ENCODE peak calls at places on chromosomes 3 and 15, in six cellular contexts. One of them, this sample, is unnamed.

GRCh38 chr3:11719406-11720219 is 75.9 kb upstream of the VGLL4 start:
- DNase-seq in mesenchymal stem cell: peak; percentile 48
- DNase-seq in H1: peak; percentile 76
- DNase-seq in IMR-90: peak; percentile 28
- DNase-seq in neuronal stem cell: peak; percentile 75
- DNase-seq in trophoblast cell: peak; percentile 96
- DNase-seq in this sample: peak; percentile 93

GRCh38 chr15:97930230-97930629 is 30.3 kb upstream of the ARRDC4 start:
- DNase-seq in trophoblast cell: no peak
- DNase-seq in neuronal stem cell: no peak
- DNase-seq in IMR-90: no peak
- DNase-seq in mesenchymal stem cell: no peak
- DNase-seq in H1: no peak
- DNase-seq in this sample: no peak

GRCh38 chr3:123733805-123734526 is 149.1 kb upstream of the HACD2 start:
- DNase-seq in IMR-90: peak; percentile 95
- DNase-seq in neuronal stem cell: no peak
- DNase-seq in H1: no peak
- DNase-seq in trophoblast cell: no peak
- DNase-seq in mesenchymal stem cell: peak; percentile 86
- DNase-seq in this sample: no peak

GRCh38 chr3:186653984-186654383 is 11.8 kb upstream of the HRG start:
- DNase-seq in mesenchymal stem cell: peak; percentile 3
- DNase-seq in neuronal stem cell: peak; percentile 27
- DNase-seq in IMR-90: no peak
- DNase-seq in trophoblast cell: no peak
- DNase-seq in H1: peak; percentile 54
- DNase-seq in this sample: peak; percentile 86

GRCh38 chr3:163708428-163708827 is 1369.9 kb downstream of the SI start:
- DNase-seq in IMR-90: no peak
- DNase-seq in mesenchymal stem cell: no peak
- DNase-seq in neuronal stem cell: no peak
- DNase-seq in trophoblast cell: no peak
- DNase-seq in H1: no peak
- DNase-seq in this sample: no peak

GRCh38 chr15:50219820-50220219 is 37.8 kb downstream of the SLC27A2 start:
- DNase-seq in mesenchymal stem cell: peak; percentile 48
- DNase-seq in neuronal stem cell: no peak
- DNase-seq in H1: no peak
- DNase-seq in IMR-90: peak; percentile 52
- DNase-seq in trophoblast cell: no peak
- DNase-seq in this sample: no peak

GRCh38 chr3:150083653-150084037 is 113.0 kb upstream of the PFN2 start:
- DNase-seq in mesenchymal stem cell: peak; percentile 72
- DNase-seq in neuronal stem cell: no peak
- DNase-seq in trophoblast cell: no peak
- DNase-seq in H1: no peak
- DNase-seq in IMR-90: peak; percentile 83
- DNase-seq in this sample: no peak

GRCh38 chr3:47370887-47371697 is 9.7 kb upstream of the PTPN23 start:
- DNase-seq in trophoblast cell: no peak
- DNase-seq in H1: no peak
- DNase-seq in mesenchymal stem cell: no peak
- DNase-seq in IMR-90: no peak
- DNase-seq in neuronal stem cell: no peak
- DNase-seq in this sample: peak; percentile 56

GRCh38 chr3:188209740-188210139 is 55.8 kb downstream of the LPP start:
- DNase-seq in mesenchymal stem cell: peak; percentile 58
- DNase-seq in trophoblast cell: no peak
- DNase-seq in IMR-90: peak; percentile 39
- DNase-seq in H1: no peak
- DNase-seq in neuronal stem cell: no peak
- DNase-seq in this sample: no peak

DNA sequence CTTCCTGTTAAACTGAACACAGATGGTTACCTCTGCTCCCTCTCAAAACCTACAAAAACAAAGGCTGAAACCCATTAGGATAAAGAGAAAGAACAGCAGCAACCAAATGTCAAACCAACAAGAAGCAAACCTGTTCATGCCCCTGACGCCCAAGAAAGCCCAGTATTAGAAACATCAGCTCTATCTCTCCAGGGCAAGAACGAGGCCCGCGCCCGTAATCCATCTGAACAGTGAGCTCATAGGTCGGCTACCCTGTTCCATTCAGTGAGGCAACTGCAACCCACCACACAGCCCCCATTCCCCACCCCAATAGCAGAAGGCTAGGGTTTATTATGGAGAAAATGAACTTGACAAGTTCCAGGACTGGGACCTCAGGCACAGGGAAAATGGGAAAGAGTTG is 10.0 kb downstream of the LSG1 start:
- DNase-seq in IMR-90: no peak
- DNase-seq in trophoblast cell: no peak
- DNase-seq in H1: no peak
- DNase-seq in neuronal stem cell: no peak
- DNase-seq in mesenchymal stem cell: no peak
- DNase-seq in this sample: no peak
- H3K27ac ChIP-seq in IMR-90: no peak overlapping the region
- H3K27ac ChIP-seq in trophoblast cell: no peak overlapping the region
- H3K27ac ChIP-seq in H1: no peak overlapping the region
- H3K27ac ChIP-seq in neuronal stem cell: no peak overlapping the region
- H3K27ac ChIP-seq in mesenchymal stem cell: no peak overlapping the region
- H3K27ac ChIP-seq in this sample: no peak overlapping the region

GRCh38 chr3:170178631-170179030 is 2.9 kb downstream of the PHC3 start:
- DNase-seq in neuronal stem cell: no peak
- DNase-seq in H1: no peak
- DNase-seq in IMR-90: no peak
- DNase-seq in trophoblast cell: peak; percentile 43
- DNase-seq in mesenchymal stem cell: no peak
- DNase-seq in this sample: no peak

GRCh38 chr3:170180952-170181876 is at the start of gene PHC3:
- DNase-seq in neuronal stem cell: peak; percentile 89
- DNase-seq in trophoblast cell: peak; percentile 95
- DNase-seq in mesenchymal stem cell: peak; percentile 93
- DNase-seq in IMR-90: peak; percentile 85
- DNase-seq in H1: peak; percentile 54
- DNase-seq in this sample: peak; percentile 94

GRCh38 chr3:170180107-170180951 is 1.2 kb downstream of the PHC3 start:
- DNase-seq in H1: no peak
- DNase-seq in IMR-90: peak; percentile 42
- DNase-seq in neuronal stem cell: no peak
- DNase-seq in mesenchymal stem cell: peak; percentile 65
- DNase-seq in trophoblast cell: peak; percentile 32
- DNase-seq in this sample: no peak

DNA sequence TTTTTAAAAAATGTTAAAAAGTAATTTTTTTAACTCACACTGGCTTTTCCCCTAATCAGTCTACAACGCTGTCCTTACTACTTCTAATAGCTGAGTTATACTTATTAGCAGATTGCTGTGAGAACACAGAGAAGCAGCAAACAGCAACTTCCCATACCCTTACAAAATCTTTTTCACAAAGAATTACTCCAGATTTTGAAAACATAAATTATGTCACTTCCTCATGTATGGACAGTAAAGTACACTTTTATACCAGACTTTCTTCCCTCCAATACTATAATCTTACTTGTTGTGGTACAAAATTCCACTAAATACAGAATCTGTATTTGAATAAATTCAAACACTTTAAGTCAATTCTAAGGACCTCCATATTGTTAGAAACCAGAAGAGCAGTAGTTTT is 2.1 kb downstream of the PHC3 start:
- DNase-seq in H1: no peak
- DNase-seq in mesenchymal stem cell: no peak
- DNase-seq in neuronal stem cell: no peak
- DNase-seq in trophoblast cell: no peak
- DNase-seq in IMR-90: no peak
- DNase-seq in this sample: no peak
- H3K14ac ChIP-seq in H1: no peak overlapping the region
- H3K14ac ChIP-seq in mesenchymal stem cell: no peak overlapping the region
- H3K14ac ChIP-seq in neuronal stem cell: no peak overlapping the region
- H3K14ac ChIP-seq in trophoblast cell: no peak overlapping the region
- H3K14ac ChIP-seq in IMR-90: peak overlapping the region; percentile 22
- H3K14ac ChIP-seq in this sample: no peak overlapping the region

DNA sequence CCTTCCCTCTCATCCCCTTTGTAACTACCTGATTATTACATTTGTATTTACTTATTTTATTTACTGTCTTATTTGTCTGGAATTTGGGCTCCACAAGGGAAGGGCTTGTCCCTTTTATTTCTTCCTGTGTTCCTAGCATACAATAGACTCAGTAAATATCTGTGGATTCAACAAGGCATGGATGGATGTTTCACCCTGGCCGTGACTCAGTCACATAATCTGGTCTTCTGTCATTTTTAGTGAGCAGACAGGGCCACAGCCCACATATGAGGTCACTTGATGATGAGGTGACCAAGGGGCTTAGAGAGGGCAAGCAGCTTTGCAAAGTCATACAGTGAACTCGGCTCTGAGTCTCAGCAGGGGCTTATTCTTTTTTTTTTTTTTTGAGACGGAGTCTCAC is 7.8 kb upstream of the DAG1 start:
- DNase-seq in H1: no peak
- DNase-seq in trophoblast cell: peak; percentile 93
- DNase-seq in mesenchymal stem cell: peak; percentile 73
- DNase-seq in neuronal stem cell: no peak
- DNase-seq in IMR-90: peak; percentile 67
- DNase-seq in this sample: no peak
- H2BK5ac ChIP-seq in H1: peak overlapping the region; percentile 98
- H2BK5ac ChIP-seq in trophoblast cell: peak overlapping the region; percentile 96
- H2BK5ac ChIP-seq in mesenchymal stem cell: no peak overlapping the region
- H2BK5ac ChIP-seq in neuronal stem cell: no peak overlapping the region
- H2BK5ac ChIP-seq in IMR-90: peak overlapping the region; percentile 77
- H2BK5ac ChIP-seq in this sample: no peak overlapping the region

GRCh38 chr3:183369626-183370025 is 58.8 kb downstream of the MCF2L2 start:
- DNase-seq in IMR-90: no peak
- DNase-seq in mesenchymal stem cell: no peak
- DNase-seq in neuronal stem cell: no peak
- DNase-seq in trophoblast cell: no peak
- DNase-seq in H1: no peak
- DNase-seq in this sample: no peak

GRCh38 chr3:183369117-183369516 is 59.3 kb downstream of the MCF2L2 start:
- DNase-seq in IMR-90: no peak
- DNase-seq in H1: no peak
- DNase-seq in trophoblast cell: no peak
- DNase-seq in neuronal stem cell: no peak
- DNase-seq in mesenchymal stem cell: no peak
- DNase-seq in this sample: no peak

GRCh38 chr3:183372911-183373310 is 55.5 kb downstream of the MCF2L2 start:
- DNase-seq in mesenchymal stem cell: no peak
- DNase-seq in neuronal stem cell: no peak
- DNase-seq in H1: no peak
- DNase-seq in trophoblast cell: no peak
- DNase-seq in IMR-90: no peak
- DNase-seq in this sample: no peak

GRCh38 chr3:183371672-183371968 is 56.8 kb downstream of the MCF2L2 start:
- DNase-seq in trophoblast cell: no peak
- DNase-seq in H1: no peak
- DNase-seq in neuronal stem cell: no peak
- DNase-seq in mesenchymal stem cell: peak; percentile 26
- DNase-seq in IMR-90: no peak
- DNase-seq in this sample: no peak

DNA sequence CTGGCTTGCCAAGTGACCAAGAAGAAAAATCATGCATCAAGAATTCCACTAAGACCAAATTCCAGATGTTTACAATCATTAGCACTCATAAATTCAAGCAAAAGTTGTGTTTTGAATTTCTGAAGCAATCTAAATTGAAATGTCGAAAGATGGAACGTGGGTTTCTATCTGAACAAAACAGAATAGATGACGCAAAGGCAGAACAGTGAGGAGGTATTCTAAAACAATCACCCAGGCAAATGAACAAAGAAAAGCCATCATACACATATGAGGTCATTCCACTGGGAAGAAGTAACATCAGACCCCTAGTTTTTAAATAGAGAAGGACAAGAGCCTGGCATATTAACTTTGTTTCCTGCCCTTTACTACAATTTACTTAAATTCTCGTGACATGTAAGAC is 58.0 kb downstream of the MCF2L2 start:
- DNase-seq in H1: no peak
- DNase-seq in IMR-90: peak; percentile 4
- DNase-seq in trophoblast cell: no peak
- DNase-seq in mesenchymal stem cell: no peak
- DNase-seq in neuronal stem cell: no peak
- DNase-seq in this sample: no peak
- H3K27ac ChIP-seq in H1: no peak overlapping the region
- H3K27ac ChIP-seq in IMR-90: no peak overlapping the region
- H3K27ac ChIP-seq in trophoblast cell: no peak overlapping the region
- H3K27ac ChIP-seq in mesenchymal stem cell: peak overlapping the region; percentile 71
- H3K27ac ChIP-seq in neuronal stem cell: no peak overlapping the region
- H3K27ac ChIP-seq in this sample: no peak overlapping the region

GRCh38 chr15:64263567-64263966 is 92.4 kb downstream of the CSNK1G1 start:
- DNase-seq in mesenchymal stem cell: no peak
- DNase-seq in H1: no peak
- DNase-seq in IMR-90: no peak
- DNase-seq in trophoblast cell: no peak
- DNase-seq in neuronal stem cell: no peak
- DNase-seq in this sample: no peak

GRCh38 chr15:64267331-64267973 is 88.5 kb downstream of the CSNK1G1 start:
- DNase-seq in neuronal stem cell: no peak
- DNase-seq in mesenchymal stem cell: no peak
- DNase-seq in trophoblast cell: no peak
- DNase-seq in IMR-90: no peak
- DNase-seq in H1: no peak
- DNase-seq in this sample: no peak

GRCh38 chr15:64264511-64264910 is 91.5 kb downstream of the CSNK1G1 start:
- DNase-seq in trophoblast cell: no peak
- DNase-seq in H1: no peak
- DNase-seq in IMR-90: no peak
- DNase-seq in neuronal stem cell: no peak
- DNase-seq in mesenchymal stem cell: no peak
- DNase-seq in this sample: no peak
- H3K14ac ChIP-seq in trophoblast cell: no peak overlapping the region
- H3K14ac ChIP-seq in H1: no peak overlapping the region
- H3K14ac ChIP-seq in IMR-90: no peak overlapping the region
- H3K14ac ChIP-seq in neuronal stem cell: no peak overlapping the region
- H3K14ac ChIP-seq in mesenchymal stem cell: no peak overlapping the region
- H3K14ac ChIP-seq in this sample: no peak overlapping the region

DNA sequence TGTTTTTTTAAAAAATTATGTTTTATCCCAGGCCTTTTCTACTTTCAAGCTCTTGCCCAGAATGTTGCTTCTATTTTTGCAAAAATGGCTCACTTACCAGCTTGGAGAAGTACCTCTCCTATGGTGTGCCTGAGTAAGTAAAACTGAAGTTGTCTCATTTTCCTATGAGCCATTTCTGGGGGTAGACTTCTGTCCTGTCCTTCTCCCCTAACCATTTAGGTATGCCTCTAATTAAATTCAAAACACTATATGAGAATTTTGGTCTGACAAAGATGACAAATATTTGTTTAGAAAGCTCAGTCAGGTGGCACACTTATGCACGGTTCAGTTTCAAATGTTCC is 282.5 kb upstream of the ICE2 start:
- DNase-seq in IMR-90: no peak
- DNase-seq in H1: no peak
- DNase-seq in mesenchymal stem cell: no peak
- DNase-seq in trophoblast cell: no peak
- DNase-seq in neuronal stem cell: no peak
- DNase-seq in this sample: no peak
- H2BK5ac ChIP-seq in IMR-90: no peak overlapping the region
- H2BK5ac ChIP-seq in H1: no peak overlapping the region
- H2BK5ac ChIP-seq in mesenchymal stem cell: no peak overlapping the region
- H2BK5ac ChIP-seq in trophoblast cell: no peak overlapping the region
- H2BK5ac ChIP-seq in neuronal stem cell: no peak overlapping the region
- H2BK5ac ChIP-seq in this sample: no peak overlapping the region